ENCODE peak calls at places on chromosomes 11 and 22, in ten cellular contexts. G is upper lobe of left lung, Q is esophagus muscularis mucosa, C is A549, B is stomach, P is Peyer's patch, V is gastrocnemius medialis, Y is transverse colon, T is sigmoid colon, K is HCT116. N is an unnamed sample. For H3K4me1, the result is how much of the 10 kb centered on the place peaks cover.

GRCh38 chr11:26297179-26297970 is 34.6 kb upstream of the ANO3 start:
- DNase-seq in P (no peak), V (no peak), Q (no peak), K (peak), T (no peak), G (no peak), B (no peak), C (peak), Y (no peak), N (no peak)

GRCh38 chr22:41367039-41367679 is 14.6 kb upstream of the TEF start:
- DNase-seq in K (peak), Q (peak), G (peak), T (peak), B (peak), P (peak), Y (peak), V (peak), C (peak), N (peak)

GRCh38 chr11:65558002-65558784 is at the start of gene LTBP3:
- DNase-seq in C (peak), V (peak), G (peak), P (peak), Y (peak), K (no peak), T (peak), B (peak), Q (no peak), N (no peak)

GRCh38 chr11:111443032-111443431 is 64.0 kb upstream of the POU2AF1 start:
- DNase-seq in G (no peak), P (no peak), B (no peak), T (no peak), Q (no peak), K (no peak), Y (no peak), C (no peak), V (no peak), N (no peak)

GRCh38 chr22:20494978-20495860 is at the start of gene KLHL22:
- DNase-seq in Y (peak), Q (no peak), T (peak), G (peak), C (no peak), P (peak), B (peak), K (no peak), V (peak), N (peak)

GRCh38 chr11:60872124-60872951 is 5.0 kb downstream of the ZP1 start:
- DNase-seq in C (no peak), T (peak), P (peak), G (no peak), Q (no peak), Y (peak), V (no peak), K (no peak), B (peak), N (no peak)

GRCh38 chr11:27291302-27291889 is 71.6 kb downstream of the CCDC34 start:
- DNase-seq in P (peak), C (no peak), Y (peak), V (no peak), T (no peak), B (peak), K (peak), Q (no peak), G (no peak), N (no peak)

GRCh38 chr11:75615709-75616108 is 53.1 kb downstream of the MAP6 start:
- DNase-seq in G (no peak), T (no peak), K (no peak), Q (no peak), C (no peak), Y (no peak), B (no peak), V (no peak), P (no peak), N (no peak)

GRCh38 chr22:40215266-40215665 is 37.5 kb downstream of the TNRC6B start:
- DNase-seq in T (no peak), K (no peak), B (peak), P (no peak), V (peak), Q (no peak), G (no peak), C (no peak), Y (no peak), N (no peak)

GRCh38 chr11:106311531-106312230 is 234.2 kb downstream of the AASDHPPT start:
- DNase-seq in K (no peak), Y (no peak), G (no peak), T (no peak), C (no peak), B (no peak), Q (no peak), P (no peak), V (no peak), N (no peak)

GRCh38 chr11:55793321-55793720 is 2.0 kb upstream of the OR5D14 start:
- DNase-seq in G (no peak), Q (no peak), B (no peak), Y (no peak), K (no peak), V (no peak), C (no peak), P (no peak), T (no peak), N (no peak)

GRCh38 chr11:77658213-77659013 is 20.8 kb upstream of the CLNS1A start:
- DNase-seq in T (no peak), B (no peak), G (no peak), Y (no peak), P (no peak), K (no peak), C (no peak), V (no peak), Q (no peak), N (no peak)

GRCh38 chr11:44868455-44869421 is 81.9 kb downstream of the TP53I11 start:
- DNase-seq in T (peak), V (no peak), Y (no peak), P (no peak), C (no peak), Q (no peak), B (no peak), G (no peak), K (no peak), N (no peak)

GRCh38 chr11:93822359-93822758 is 28.1 kb downstream of the VSTM5 start:
- DNase-seq in T (no peak), Q (no peak), K (no peak), P (no peak), B (no peak), G (no peak), Y (no peak), C (no peak), V (no peak), N (no peak)

GRCh38 chr11:77035041-77035440 is 843 bp downstream of the B3GNT6 start:
- DNase-seq in C (no peak), T (no peak), G (no peak), B (no peak), P (no peak), Y (no peak), Q (peak), K (no peak), V (no peak), N (no peak)

GRCh38 chr11:85828640-85828978 is 17.7 kb upstream of the SYTL2 start:
- DNase-seq in Q (no peak), C (no peak), V (no peak), T (no peak), Y (no peak), B (no peak), G (no peak), P (no peak), K (no peak), N (no peak)

GRCh38 chr11:85829172-85829571 is 18.2 kb upstream of the SYTL2 start:
- DNase-seq in C (no peak), T (no peak), Q (no peak), Y (no peak), V (no peak), P (no peak), G (no peak), K (no peak), B (no peak), N (no peak)

GRCh38 chr11:85825590-85825989 is 14.6 kb upstream of the SYTL2 start:
- DNase-seq in G (no peak), C (no peak), B (no peak), V (no peak), K (no peak), P (no peak), Q (no peak), T (no peak), Y (no peak), N (no peak)

GRCh38 chr11:85826096-85826855 is 15.3 kb upstream of the SYTL2 start:
- DNase-seq in P (no peak), K (no peak), G (no peak), Y (peak), Q (no peak), B (no peak), C (peak), T (no peak), V (no peak), N (no peak)

DNA sequence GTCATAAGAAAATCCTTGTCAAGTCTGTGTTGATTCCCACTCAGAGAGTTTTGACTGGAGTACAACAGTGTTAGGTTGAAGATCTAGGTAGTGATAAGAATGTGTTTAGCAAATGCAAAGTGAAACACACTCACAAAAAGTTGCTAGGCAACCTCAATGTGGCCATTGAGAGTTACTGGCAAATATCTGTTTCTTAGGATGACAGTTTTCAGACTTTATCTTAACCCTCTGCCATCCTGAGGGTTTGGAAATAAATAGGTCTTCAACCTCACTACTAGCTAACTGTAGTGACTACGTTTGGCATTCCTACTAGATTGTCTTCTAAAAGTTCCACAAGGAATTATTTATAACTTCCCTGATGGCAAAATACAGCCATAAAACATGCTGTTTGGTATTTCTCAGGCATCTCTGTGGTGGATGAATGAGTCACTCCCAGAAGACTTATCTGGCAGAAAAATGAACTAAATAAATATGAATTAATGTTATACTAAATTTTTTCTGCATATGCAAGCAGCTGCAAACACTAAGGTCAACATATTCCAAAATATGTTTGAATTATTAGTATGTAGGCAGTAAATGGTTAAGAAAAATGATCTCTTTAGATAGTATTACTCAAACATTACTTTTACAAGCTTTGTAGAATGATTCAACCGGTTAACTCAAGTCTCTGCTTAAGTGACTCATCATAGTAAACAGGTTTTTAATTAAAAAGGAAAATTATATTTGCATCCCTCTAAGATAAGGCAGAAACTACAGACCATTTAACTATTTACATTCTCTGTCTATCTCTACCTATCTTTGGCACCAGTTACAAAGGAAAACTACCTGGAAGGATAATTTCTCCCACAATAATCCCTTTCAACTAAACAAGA is 17.1 kb upstream of the SYTL2 start:
- DNase-seq in B (no peak), Y (no peak), V (no peak), K (peak), T (no peak), G (no peak), Q (no peak), P (no peak), C (peak), N (no peak)
- H3K4me3 ChIP-seq in B (no peak), Y (no peak), V (no peak), K (no peak), T (no peak), G (no peak), Q (no peak), P (no peak), C (peak), N (no peak)

GRCh38 chr22:46075764-46076531 is 74.4 kb upstream of the PPARA start:
- DNase-seq in C (no peak), P (peak), V (no peak), K (no peak), Q (no peak), B (peak), G (peak), Y (peak), T (peak), N (peak)
- H3K4me1 ChIP-seq in C (under half), P (half or more), V (half or more), K (half or more), Q (half or more), B (half or more), G (under half), Y (half or more), T (half or more), N (half or more)

GRCh38 chr22:35376728-35377472 is 4.0 kb upstream of the HMOX1 start:
- DNase-seq in B (peak), T (peak), G (no peak), Q (peak), K (peak), C (peak), V (peak), P (peak), Y (peak), N (peak)
- TF ChIP-seq POLR2A in B (no peak), T (no peak), G (no peak), Q (no peak), K (no peak), C (no peak), V (no peak), P (no peak), Y (no peak), N (no peak)

GRCh38 chr11:130908770-130909625 is 7.3 kb downstream of the SNX19 start:
- DNase-seq in T (no peak), C (no peak), P (no peak), K (no peak), G (no peak), B (no peak), Y (no peak), Q (peak), V (no peak), N (no peak)

GRCh38 chr11:130906616-130907015 is 9.7 kb downstream of the SNX19 start:
- DNase-seq in K (no peak), B (no peak), G (no peak), P (no peak), V (no peak), C (no peak), Q (peak), T (no peak), Y (no peak), N (no peak)

GRCh38 chr11:130908061-130908460 is 8.2 kb downstream of the SNX19 start:
- DNase-seq in G (no peak), B (no peak), K (no peak), T (no peak), V (no peak), Q (peak), C (no peak), P (no peak), Y (no peak), N (no peak)

GRCh38 chr11:130905512-130905911 is 10.8 kb downstream of the SNX19 start:
- DNase-seq in K (no peak), T (no peak), G (no peak), Q (no peak), C (no peak), V (no peak), Y (no peak), B (no peak), P (no peak), N (no peak)

DNA sequence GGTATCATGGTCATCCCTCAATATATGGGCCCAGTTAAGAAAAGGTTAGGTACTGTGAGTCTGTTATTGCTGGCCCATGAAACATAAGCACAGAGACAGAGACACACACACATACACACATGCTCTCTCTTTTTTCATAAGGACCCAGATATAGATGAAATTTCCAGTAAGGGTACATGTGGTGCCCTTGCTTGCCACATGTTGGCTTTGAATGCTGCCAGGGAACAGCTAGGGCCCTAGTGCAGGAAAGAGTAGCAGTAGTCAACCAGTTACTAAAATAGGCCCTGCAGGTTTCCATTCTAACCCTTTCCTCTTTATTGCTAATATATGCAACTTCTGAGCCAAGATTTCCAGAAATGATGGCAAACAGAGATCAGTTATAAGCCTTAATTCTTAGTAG is 9.1 kb downstream of the SNX19 start:
- DNase-seq in B (no peak), Y (no peak), C (no peak), Q (peak), G (no peak), P (no peak), V (no peak), K (no peak), T (no peak), N (no peak)
- H3K4me3 ChIP-seq in B (no peak), Y (no peak), C (no peak), Q (no peak), G (no peak), P (no peak), V (no peak), K (no peak), T (no peak), N (no peak)